ENCODE peak calls at places on chromosomes 12 and 14, in nine cellular contexts. M, W, E, U, V, O, D, J and S are unnamed samples.

GRCh38 chr14:77302926-77303325 is 17.8 kb downstream of the POMT2 start:
- DNase-seq in V (no peak), M (no peak), U (peak; percentile 66), E (peak; percentile 65), J (no peak), O (peak; percentile 95), D (peak; percentile 78), W (peak; percentile 77), S (no peak)

GRCh38 chr12:46886541-46887041 is 60.8 kb upstream of the SLC38A4 start:
- DNase-seq in D (no peak), J (no peak), E (no peak), U (peak; percentile 84), V (no peak), M (no peak), W (peak; percentile 51), O (no peak), S (no peak)

GRCh38 chr14:20278414-20278813 is 27.3 kb downstream of the TTC5 start:
- DNase-seq in J (peak; percentile 26), O (peak; percentile 16), D (no peak), V (no peak), E (no peak), U (no peak), W (peak; percentile 23), M (no peak), S (no peak)

GRCh38 chr14:52111583-52111982 is 42.7 kb upstream of the NID2 start:
- DNase-seq in O (peak; percentile 83), U (no peak), V (no peak), D (no peak), M (no peak), E (peak; percentile 27), W (peak; percentile 87), J (no peak), S (no peak)

GRCh38 chr12:62517887-62518286 is 51.3 kb downstream of the MON2 start:
- DNase-seq in J (no peak), V (no peak), E (no peak), M (no peak), D (no peak), O (no peak), U (no peak), W (no peak), S (no peak)

GRCh38 chr14:92638904-92639303 is 109.5 kb downstream of the LGMN start:
- DNase-seq in V (no peak), E (no peak), D (no peak), M (no peak), U (no peak), W (no peak), O (no peak), J (no peak), S (no peak)

GRCh38 chr12:70048521-70049245 is 194.6 kb upstream of the CNOT2 start:
- DNase-seq in V (no peak), M (no peak), E (no peak), U (no peak), W (no peak), O (no peak), D (no peak), J (no peak), S (no peak)

GRCh38 chr12:8841778-8842177 is 19.4 kb downstream of the A2ML1 start:
- DNase-seq in E (no peak), J (no peak), O (no peak), W (no peak), V (no peak), D (no peak), M (no peak), U (no peak), S (no peak)

GRCh38 chr12:107912421-107913004 is 138.0 kb downstream of the ASCL4 start:
- DNase-seq in V (peak; percentile 74), M (peak; percentile 57), J (peak; percentile 39), W (no peak), U (no peak), O (no peak), D (peak; percentile 73), E (peak; percentile 28), S (peak; percentile 71)

GRCh38 chr14:93752980-93753561 is 35.2 kb downstream of the PRIMA1 start:
- DNase-seq in D (no peak), O (no peak), M (no peak), U (no peak), J (peak; percentile 80), W (no peak), E (no peak), V (no peak), S (no peak)

GRCh38 chr12:6700646-6701051 is at the start of gene PIANP:
- DNase-seq in E (no peak), V (peak; percentile 73), U (no peak), M (peak; percentile 58), O (peak; percentile 40), D (no peak), W (peak; percentile 21), J (peak; percentile 48), S (no peak)

GRCh38 chr12:38155020-38155395 is 161.6 kb upstream of the ALG10B start:
- DNase-seq in V (no peak), U (no peak), O (no peak), D (no peak), J (no peak), W (no peak), M (no peak), E (no peak), S (no peak)

GRCh38 chr12:25387136-25388050 is 136.7 kb upstream of the KRAS start:
- DNase-seq in V (peak; percentile 70), W (peak; percentile 92), M (peak; percentile 82), E (peak; percentile 84), D (peak; percentile 90), J (peak; percentile 73), O (peak; percentile 89), U (peak; percentile 61), S (peak; percentile 30)

GRCh38 chr12:6688543-6688999 is 604 bp downstream of the ZNF384 start:
- DNase-seq in D (no peak), O (no peak), W (peak; percentile 13), V (no peak), J (peak; percentile 45), E (no peak), M (no peak), U (no peak), S (no peak)

GRCh38 chr12:90977224-90977623 is 22.2 kb upstream of the CCER1 start:
- DNase-seq in U (no peak), O (peak; percentile 60), W (peak; percentile 38), E (no peak), V (no peak), M (no peak), D (no peak), J (no peak), S (no peak)

DNA sequence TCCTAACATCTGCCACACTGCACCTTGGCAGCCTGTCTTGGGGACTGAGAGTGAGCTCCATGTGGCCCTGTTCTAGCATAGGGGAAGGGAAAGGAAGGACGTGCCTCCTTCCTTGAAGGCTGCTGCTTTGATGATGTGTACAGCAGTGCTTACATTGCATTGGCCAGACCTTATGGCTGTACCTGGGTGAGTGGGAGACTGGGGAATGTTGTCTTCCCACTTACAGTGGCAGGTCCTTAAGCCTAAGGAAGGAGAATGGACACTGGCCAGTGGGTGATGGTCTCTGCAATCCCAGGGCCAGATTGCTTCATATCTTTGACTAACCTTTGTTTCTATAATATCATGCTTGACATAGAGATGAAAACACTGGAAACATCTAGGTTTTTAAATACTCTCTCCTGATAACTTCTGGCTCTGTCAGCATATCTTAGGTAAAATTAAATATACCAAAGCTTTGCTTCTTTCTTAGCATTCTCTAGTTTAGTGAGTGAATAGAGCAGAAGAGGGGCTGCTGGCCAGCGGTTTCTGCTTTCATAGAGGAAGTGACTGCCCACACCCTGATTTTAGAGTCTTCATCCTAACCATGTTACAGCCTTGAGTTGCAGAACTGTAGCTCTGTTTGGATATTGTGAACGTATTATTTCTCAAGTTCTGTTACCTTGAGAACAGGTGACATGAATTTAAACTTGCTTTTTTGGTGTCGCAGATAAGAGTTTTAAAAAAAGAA is 27.2 kb downstream of the KLC1 start:
- DNase-seq in E (no peak), W (peak; percentile 41), V (no peak), J (no peak), M (no peak), O (no peak), D (no peak), U (no peak), S (no peak)
- H3K36me3 ChIP-seq in E (peaks cover 41% of the 10 kb centered on the region), W (peaks cover 52% of the 10 kb centered on the region), V (peaks cover 69% of the 10 kb centered on the region), J (peaks cover 54% of the 10 kb centered on the region), M (peaks cover 41% of the 10 kb centered on the region), O (peaks cover 47% of the 10 kb centered on the region), D (peaks cover 16% of the 10 kb centered on the region), U (peaks cover 5% of the 10 kb centered on the region), S (peaks cover 27% of the 10 kb centered on the region)

DNA sequence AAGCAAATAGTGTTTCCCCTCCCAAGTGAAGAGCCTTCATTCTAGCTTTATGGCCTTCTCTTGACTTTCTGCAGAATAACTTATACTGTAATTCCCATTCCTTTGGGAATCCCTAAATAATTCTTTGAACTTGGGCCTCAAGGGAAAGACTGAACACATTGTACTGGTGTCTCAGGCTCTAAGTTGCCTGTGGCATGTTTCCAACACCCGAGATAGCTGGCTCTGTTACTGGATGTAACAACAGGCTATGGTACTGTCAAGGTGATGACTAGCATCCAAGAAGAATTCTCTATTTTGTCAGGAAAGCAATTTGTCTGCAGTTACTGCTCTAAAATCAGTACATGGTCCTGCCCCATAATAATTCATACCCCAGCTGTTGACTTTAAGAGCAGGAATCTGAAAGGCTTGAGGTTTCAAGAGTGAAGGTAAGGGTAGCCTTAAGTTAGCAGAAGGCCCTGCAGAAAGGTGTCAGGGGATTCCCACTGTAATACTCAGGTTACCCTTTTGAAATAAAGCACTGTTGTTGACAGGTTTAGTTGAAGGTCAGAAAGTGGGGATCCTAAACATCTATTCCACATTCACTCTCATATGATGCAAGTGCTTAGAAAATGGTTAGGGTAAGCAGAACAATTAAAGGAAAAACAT is 5.2 kb downstream of the GPX2 start:
- DNase-seq in D (no peak), V (no peak), U (no peak), E (no peak), O (no peak), J (no peak), M (no peak), W (peak; percentile 18), S (no peak)
- H3K36me3 ChIP-seq in D (no peaks in the 10 kb centered on the region), V (peaks cover 39% of the 10 kb centered on the region), U (no peaks in the 10 kb centered on the region), E (peaks cover 14% of the 10 kb centered on the region), O (peaks cover 9% of the 10 kb centered on the region), J (peaks cover 14% of the 10 kb centered on the region), M (peaks cover 21% of the 10 kb centered on the region), W (peaks cover 6% of the 10 kb centered on the region), S (peaks cover 4% of the 10 kb centered on the region)

DNA sequence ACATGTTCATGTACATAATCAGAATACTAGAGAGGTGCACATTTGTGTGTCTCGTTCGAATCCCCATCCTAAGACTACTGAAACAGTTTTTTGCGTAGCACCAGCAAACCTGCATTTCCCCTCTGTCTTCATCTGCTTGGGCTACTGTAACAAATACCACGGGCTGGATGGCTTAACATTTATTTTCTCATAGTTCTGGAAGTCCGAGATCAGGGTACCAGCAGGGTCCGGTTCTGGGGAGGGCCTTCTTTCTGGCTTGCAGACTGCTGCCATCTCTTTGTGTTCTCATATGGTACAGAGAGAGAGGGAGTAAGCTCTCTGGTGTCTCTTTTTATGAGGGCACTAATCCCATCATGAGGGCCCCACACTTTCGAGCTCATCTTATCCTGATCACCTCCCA is 30.6 kb downstream of the KLC1 start:
- DNase-seq in W (no peak), E (no peak), M (no peak), V (no peak), D (no peak), J (no peak), U (no peak), O (no peak), S (no peak)
- H3K36me3 ChIP-seq in W (peaks cover 65% of the 10 kb centered on the region), E (peaks cover 52% of the 10 kb centered on the region), M (peaks cover 52% of the 10 kb centered on the region), V (peaks cover 98% of the 10 kb centered on the region), D (peaks cover 26% of the 10 kb centered on the region), J (peaks cover 77% of the 10 kb centered on the region), U (peaks cover 8% of the 10 kb centered on the region), O (peaks cover 62% of the 10 kb centered on the region), S (peaks cover 27% of the 10 kb centered on the region)

DNA sequence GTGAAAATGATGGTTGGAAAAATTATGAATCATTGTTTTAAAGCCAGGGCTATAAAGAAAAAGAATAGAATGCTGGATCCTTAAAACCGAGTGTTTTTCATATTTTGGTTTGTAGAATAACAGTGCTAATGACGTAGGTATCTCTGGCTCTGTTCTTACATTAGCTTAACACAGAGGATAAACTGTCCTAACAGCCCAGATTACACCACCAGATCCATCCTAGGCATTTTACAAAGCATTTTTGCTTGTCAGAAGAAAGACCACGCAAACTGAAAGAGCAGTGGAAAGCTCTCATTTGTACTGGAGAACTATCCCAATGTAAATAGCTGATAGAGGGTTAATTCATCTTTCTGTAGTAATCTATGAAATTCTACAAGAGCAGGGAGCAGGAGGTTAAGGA is 13.6 kb downstream of the IFT81 start:
- DNase-seq in U (no peak), O (no peak), M (no peak), D (no peak), E (no peak), W (no peak), J (no peak), V (no peak), S (no peak)
- H3K36me3 ChIP-seq in U (peaks cover 2% of the 10 kb centered on the region), O (peaks cover 16% of the 10 kb centered on the region), M (no peaks in the 10 kb centered on the region), D (peaks cover 3% of the 10 kb centered on the region), E (peaks cover 10% of the 10 kb centered on the region), W (peaks cover 20% of the 10 kb centered on the region), J (peaks cover 23% of the 10 kb centered on the region), V (peaks cover 25% of the 10 kb centered on the region), S (peaks cover 2% of the 10 kb centered on the region)